ENCODE peak calls at places on chromosomes 4 and X, in five cellular contexts. S is tibial nerve, H is substantia nigra, C is body of pancreas, V is uterus. A is an unnamed sample.

GRCh38 chr4:69957209-69957608 is 8.3 kb downstream of the CSN2 start:
- DNase-seq in S (no peak), H (no peak), C (no peak), V (no peak), A (no peak)

GRCh38 chr4:5186584-5187170 is 135.4 kb downstream of the STK32B start:
- DNase-seq in S (no peak), V (no peak), H (no peak), C (no peak), A (no peak)

GRCh38 chr4:8120518-8120917 is 38.1 kb downstream of the ABLIM2 start:
- DNase-seq in S (no peak), C (peak), H (no peak), V (no peak), A (no peak)

GRCh38 chr4:31417051-31417450 is 696.9 kb downstream of the PCDH7 start:
- DNase-seq in V (no peak), H (no peak), C (no peak), S (no peak), A (no peak)

GRCh38 chr4:57119054-57119651 is 9.0 kb upstream of the IGFBP7 start:
- DNase-seq in S (peak), V (peak), H (peak), C (no peak), A (no peak)

GRCh38 chr4:98546910-98547544 is 111.4 kb downstream of the TSPAN5 start:
- DNase-seq in C (no peak), V (peak), H (peak), S (no peak), A (no peak)

GRCh38 chr4:87896020-87896621 is 63.4 kb downstream of the MEPE start:
- DNase-seq in S (no peak), H (peak), C (no peak), V (no peak), A (no peak)

GRCh38 chr4:139736661-139737060 is 71.0 kb downstream of the MGST2 start:
- DNase-seq in H (no peak), S (no peak), V (no peak), C (no peak), A (no peak)

GRCh38 chrX:154348114-154348531 is 26.3 kb downstream of the FLNA start:
- DNase-seq in C (no peak), S (no peak), H (no peak), V (peak), A (no peak)

GRCh38 chr4:8352368-8353157 is 83.0 kb downstream of the HTRA3 start:
- DNase-seq in H (no peak), C (no peak), S (no peak), V (peak), A (no peak)

GRCh38 chr4:81723927-81724587 is 252.3 kb upstream of the RASGEF1B start:
- DNase-seq in H (no peak), S (peak), V (peak), C (peak), A (peak)

GRCh38 chr4:137635108-137635507 is 102.8 kb upstream of the PCDH18 start:
- DNase-seq in C (no peak), H (no peak), S (no peak), V (no peak), A (no peak)

GRCh38 chrX:99394450-99394849 is 1015.6 kb downstream of the PCDH19 start:
- DNase-seq in S (no peak), H (no peak), V (no peak), C (no peak), A (no peak)

GRCh38 chrX:139898334-139898733 is 34.5 kb downstream of the ATP11C start:
- DNase-seq in V (no peak), H (no peak), C (no peak), S (no peak), A (no peak)

GRCh38 chr4:8108261-8108660 is 50.4 kb downstream of the ABLIM2 start:
- DNase-seq in C (peak), S (no peak), H (no peak), V (no peak), A (no peak)

GRCh38 chr4:38009421-38009820 is 49.2 kb downstream of the PTTG2 start:
- DNase-seq in S (no peak), V (no peak), H (no peak), C (no peak), A (no peak)

GRCh38 chrX:22629105-22629725 is 356.5 kb downstream of the CBLL2 start:
- DNase-seq in H (no peak), S (no peak), V (no peak), C (no peak), A (no peak)

GRCh38 chr4:78634011-78634664 is 82.6 kb downstream of the ANXA3 start:
- DNase-seq in V (no peak), H (peak), S (peak), C (no peak), A (no peak)

GRCh38 chr4:185573651-185574199 is 38.4 kb upstream of the PDLIM3 start:
- DNase-seq in C (no peak), V (no peak), H (no peak), S (no peak), A (no peak)

GRCh38 chr4:54971474-54971950 is 153.9 kb downstream of the KDR start:
- DNase-seq in S (no peak), V (no peak), C (no peak), H (no peak), A (no peak)

GRCh38 chr4:13522282-13523104 is 21.8 kb downstream of the NKX3-2 start:
- DNase-seq in S (no peak), V (no peak), C (no peak), H (no peak), A (no peak)

GRCh38 chr4:176840166-176840565 is 47.4 kb upstream of the VEGFC start:
- DNase-seq in C (no peak), H (no peak), S (no peak), V (no peak), A (no peak)
- H3K27ac ChIP-seq in C (no peak), H (no peak), S (no peak), V (no peak), A (no peak)

GRCh38 chrX:45230410-45230809 is 29.7 kb upstream of the DIPK2B start:
- DNase-seq in S (no peak), V (no peak), H (no peak), C (no peak), A (no peak)

GRCh38 chrX:45229348-45229747 is 28.7 kb upstream of the DIPK2B start:
- DNase-seq in V (no peak), C (no peak), H (no peak), S (no peak), A (no peak)

GRCh38 chrX:45232139-45232538 is 31.5 kb upstream of the DIPK2B start:
- DNase-seq in C (no peak), V (no peak), H (no peak), S (no peak), A (no peak)

GRCh38 chrX:45233541-45233940 is 32.9 kb upstream of the DIPK2B start:
- DNase-seq in V (no peak), C (no peak), H (no peak), S (no peak), A (no peak)

GRCh38 chrX:45228126-45228525 is 27.4 kb upstream of the DIPK2B start:
- DNase-seq in C (no peak), H (no peak), V (no peak), S (no peak), A (no peak)
- H3K27ac ChIP-seq in C (no peak), H (no peak), V (no peak), S (no peak), A (no peak)

GRCh38 chrX:10986616-10987015 is 124.5 kb upstream of the HCCS start:
- DNase-seq in S (no peak), C (no peak), H (no peak), V (no peak), A (no peak)

GRCh38 chrX:10988653-10989052 is 122.5 kb upstream of the HCCS start:
- DNase-seq in S (no peak), V (no peak), C (no peak), H (no peak), A (no peak)

GRCh38 chrX:10989386-10989785 is 121.7 kb upstream of the HCCS start:
- DNase-seq in S (no peak), C (no peak), V (no peak), H (no peak), A (no peak)

GRCh38 chrX:10992110-10992509 is 119.0 kb upstream of the HCCS start:
- DNase-seq in C (no peak), S (no peak), H (no peak), V (no peak), A (no peak)

GRCh38 chrX:10990418-10990817 is 120.7 kb upstream of the HCCS start:
- DNase-seq in C (no peak), H (no peak), V (no peak), S (no peak), A (no peak)
- H3K27ac ChIP-seq in C (no peak), H (no peak), V (no peak), S (no peak), A (no peak)

GRCh38 chrX:20225488-20225833 is 41.2 kb downstream of the RPS6KA3 start:
- DNase-seq in V (no peak), C (no peak), H (no peak), S (no peak), A (no peak)

GRCh38 chrX:20218809-20219505 is 47.8 kb downstream of the RPS6KA3 start:
- DNase-seq in H (no peak), S (no peak), C (peak), V (peak), A (no peak)

GRCh38 chrX:20224814-20225487 is 41.8 kb downstream of the RPS6KA3 start:
- DNase-seq in S (no peak), C (no peak), V (no peak), H (no peak), A (no peak)

GRCh38 chrX:20217906-20218305 is 48.8 kb downstream of the RPS6KA3 start:
- DNase-seq in C (no peak), H (no peak), V (no peak), S (no peak), A (no peak)

GRCh38 chrX:20221902-20222301 is 44.8 kb downstream of the RPS6KA3 start:
- DNase-seq in H (no peak), S (no peak), C (peak), V (no peak), A (no peak)
- H3K27ac ChIP-seq in H (no peak), S (no peak), C (no peak), V (no peak), A (no peak)